ENCODE peak calls at places on chromosome 16, in five cellular contexts. A is activated T-cell treated with anti-CD3 and anti-CD28 coated beads, Interleukin-2, amount 50 U/mL, for 48 hours; Q is NT2/D1; D is tibial nerve; M is non-pigmented ciliary epithelial cell. Y is an unnamed sample.

GRCh38 chr16:68369168-68369567 is 58.3 kb downstream of the PRMT7 start:
- DNase-seq in Q (no peak), A (no peak), M (no peak), D (no peak), Y (no peak)

GRCh38 chr16:25052530-25052929 is 37.4 kb upstream of the ARHGAP17 start:
- DNase-seq in D (no peak), M (no peak), Q (no peak), A (no peak), Y (no peak)

GRCh38 chr16:81627024-81627423 is 152.1 kb upstream of the PLCG2 start:
- DNase-seq in M (no peak), A (no peak), D (no peak), Q (no peak), Y (no peak)

GRCh38 chr16:74521691-74522090 is 85.2 kb downstream of the GLG1 start:
- DNase-seq in M (no peak), Q (no peak), A (no peak), D (no peak), Y (no peak)

GRCh38 chr16:78551487-78552085 is 452.1 kb downstream of the WWOX start:
- DNase-seq in D (no peak), Q (no peak), A (no peak), M (no peak), Y (no peak)

GRCh38 chr16:5603836-5604235 is 506.2 kb upstream of the EEF2KMT start:
- DNase-seq in Q (no peak), A (no peak), D (no peak), M (no peak), Y (no peak)

GRCh38 chr16:58462997-58463891 is 36.7 kb upstream of the NDRG4 start:
- DNase-seq in A (peak), Q (no peak), M (no peak), D (no peak), Y (no peak)

GRCh38 chr16:177394-177822 is 928 bp downstream of the HBA1 start:
- DNase-seq in A (no peak), D (no peak), Q (no peak), M (no peak), Y (no peak)

GRCh38 chr16:7509919-7510705 is 177.5 kb downstream of the RBFOX1 start:
- DNase-seq in Q (no peak), D (no peak), A (no peak), M (no peak), Y (no peak)

GRCh38 chr16:11016993-11017392 is 72.6 kb downstream of the CLEC16A start:
- DNase-seq in A (peak), D (no peak), M (no peak), Q (no peak), Y (peak)

GRCh38 chr16:55277536-55277935 is 46.5 kb upstream of the IRX6 start:
- DNase-seq in A (no peak), D (no peak), Q (no peak), M (no peak), Y (no peak)

GRCh38 chr16:53841884-53842283 is 137.9 kb downstream of the FTO start:
- DNase-seq in D (no peak), A (no peak), Q (no peak), M (no peak), Y (no peak)

GRCh38 chr16:12664334-12664733 is 139.4 kb downstream of the CPPED1 start:
- DNase-seq in A (no peak), M (no peak), Q (no peak), D (no peak), Y (no peak)

GRCh38 chr16:87304951-87305350 is 12.2 kb downstream of the C16orf95 start:
- DNase-seq in D (no peak), Q (no peak), A (no peak), M (no peak), Y (no peak)

GRCh38 chr16:2226245-2226793 is 2.9 kb downstream of the E4F1 start:
- DNase-seq in M (no peak), A (no peak), D (no peak), Q (no peak), Y (no peak)

GRCh38 chr16:84753412-84754325 is 53.9 kb downstream of the USP10 start:
- DNase-seq in Q (no peak), A (peak), M (no peak), D (no peak), Y (no peak)

GRCh38 chr16:88626646-88627045 is 11.7 kb upstream of the IL17C start:
- DNase-seq in M (no peak), Q (no peak), D (no peak), A (no peak), Y (no peak)

GRCh38 chr16:30761427-30761927 is 385 bp downstream of the CFAP119 start:
- DNase-seq in A (peak), M (no peak), Q (no peak), D (no peak), Y (no peak)

GRCh38 chr16:69834817-69835477 is 72.8 kb downstream of the WWP2 start:
- DNase-seq in M (no peak), D (no peak), A (no peak), Q (no peak), Y (no peak)

GRCh38 chr16:88468289-88469129 is 15.4 kb downstream of the ZFPM1 start:
- DNase-seq in D (no peak), M (no peak), A (peak), Q (peak), Y (no peak)

GRCh38 chr16:78098544-78099371 is 696 bp upstream of the WWOX start:
- DNase-seq in M (no peak), A (no peak), D (no peak), Q (no peak), Y (no peak)

GRCh38 chr16:3283525-3284447 is 495 bp downstream of the ZNF263 start:
- DNase-seq in M (no peak), Q (no peak), D (no peak), A (no peak), Y (no peak)

GRCh38 chr16:66262253-66263167 is 104.0 kb upstream of the CDH5 start:
- DNase-seq in Q (no peak), M (no peak), D (peak), A (no peak), Y (no peak)

GRCh38 chr16:80824623-80825364 is 20.4 kb upstream of the CDYL2 start:
- DNase-seq in Q (peak), M (peak), D (peak), A (peak), Y (no peak)